ENCODE peak calls at places on chromosomes 11 and 22, in nine cellular contexts. M, C, B, G, O, Z, X, Y and H are unnamed samples. For H3K4me1, the result is how much of the 10 kb centered on the place peaks cover.

GRCh38 chr11:47349521-47350095 is 2.9 kb downstream of the MYBPC3 start:
- DNase-seq in M (no peak), C (no peak), B (no peak), G (no peak), O (no peak), Z (no peak), X (peak), Y (no peak), H (no peak)

GRCh38 chr11:79201637-79202347 is 239.0 kb downstream of the TENM4 start:
- DNase-seq in M (no peak), C (no peak), B (no peak), G (no peak), O (no peak), Z (no peak), X (no peak), Y (no peak), H (no peak)

GRCh38 chr11:118212131-118212725 is 12.6 kb downstream of the JAML start:
- DNase-seq in M (peak), C (peak), B (no peak), G (no peak), O (no peak), Z (peak), X (no peak), Y (no peak), H (no peak)

GRCh38 chr22:44930711-44931035 is 79.1 kb downstream of the PHF21B start:
- DNase-seq in M (no peak), C (no peak), B (no peak), G (no peak), O (no peak), Z (no peak), X (no peak), Y (peak), H (no peak)

GRCh38 chr22:40721266-40721665 is 42.0 kb downstream of the MCHR1 start:
- DNase-seq in M (peak), C (no peak), B (peak), G (no peak), O (peak), Z (no peak), X (no peak), Y (no peak), H (no peak)

GRCh38 chr22:23282089-23282501 is 101.8 kb downstream of the BCR start:
- DNase-seq in M (no peak), C (no peak), B (peak), G (no peak), O (peak), Z (peak), X (peak), Y (peak), H (no peak)

GRCh38 chr22:23688121-23688520 is 2.7 kb upstream of the RGL4 start:
- DNase-seq in M (no peak), C (no peak), B (no peak), G (no peak), O (no peak), Z (no peak), X (no peak), Y (peak), H (no peak)

GRCh38 chr11:67299471-67300191 is 3.7 kb upstream of the SSH3 start:
- DNase-seq in M (no peak), C (no peak), B (no peak), G (no peak), O (no peak), Z (no peak), X (peak), Y (peak), H (no peak)

GRCh38 chr22:50699001-50699753 is 26.6 kb downstream of the SHANK3 start:
- DNase-seq in M (no peak), C (peak), B (no peak), G (no peak), O (no peak), Z (no peak), X (peak), Y (peak), H (no peak)

GRCh38 chr11:1049911-1050580 is 13.5 kb upstream of the MUC6 start:
- DNase-seq in M (no peak), C (peak), B (no peak), G (no peak), O (no peak), Z (no peak), X (peak), Y (peak), H (no peak)

GRCh38 chr11:7143908-7144307 is 55.1 kb downstream of the RBMXL2 start:
- DNase-seq in M (no peak), C (no peak), B (no peak), G (no peak), O (peak), Z (no peak), X (no peak), Y (no peak), H (no peak)

GRCh38 chr11:122632178-122632824 is 23.2 kb upstream of the UBASH3B start:
- DNase-seq in M (no peak), C (no peak), B (peak), G (no peak), O (no peak), Z (no peak), X (no peak), Y (no peak), H (no peak)

GRCh38 chr11:78039919-78040671 is 17.0 kb upstream of the KCTD14 start:
- DNase-seq in M (no peak), C (peak), B (peak), G (no peak), O (peak), Z (peak), X (peak), Y (peak), H (no peak)

GRCh38 chr11:124622531-124623451 is at the start of gene TBRG1:
- DNase-seq in M (peak), C (peak), B (peak), G (peak), O (peak), Z (peak), X (peak), Y (peak), H (peak)

GRCh38 chr11:118434553-118435232 is 1.6 kb upstream of the KMT2A start:
- DNase-seq in M (peak), C (peak), B (peak), G (peak), O (no peak), Z (peak), X (peak), Y (no peak), H (no peak)

GRCh38 chr11:43751726-43752125 is 71.2 kb downstream of the HSD17B12 start:
- DNase-seq in M (no peak), C (no peak), B (no peak), G (no peak), O (no peak), Z (no peak), X (no peak), Y (no peak), H (no peak)

GRCh38 chr11:64419818-64420485 is 61.0 kb downstream of the RPS6KA4 start:
- DNase-seq in M (no peak), C (no peak), B (peak), G (no peak), O (peak), Z (no peak), X (peak), Y (no peak), H (no peak)

GRCh38 chr11:30392221-30392784 is 69.4 kb downstream of the ARL14EP start:
- DNase-seq in M (no peak), C (no peak), B (peak), G (no peak), O (no peak), Z (no peak), X (no peak), Y (no peak), H (no peak)

GRCh38 chr11:118618991-118619375 is 11.6 kb downstream of the PHLDB1 start:
- DNase-seq in M (no peak), C (no peak), B (peak), G (no peak), O (no peak), Z (no peak), X (peak), Y (no peak), H (no peak)

GRCh38 chr11:1479678-1480118 is 6.9 kb downstream of the MOB2 start:
- DNase-seq in M (no peak), C (peak), B (no peak), G (no peak), O (no peak), Z (no peak), X (peak), Y (peak), H (no peak)

GRCh38 chr11:43959321-43959995 is 17.0 kb downstream of the C11orf96 start:
- DNase-seq in M (no peak), C (no peak), B (peak), G (no peak), O (no peak), Z (no peak), X (no peak), Y (no peak), H (no peak)

GRCh38 chr11:116192509-116193206 is 580.1 kb downstream of the BUD13 start:
- DNase-seq in M (no peak), C (no peak), B (peak), G (no peak), O (no peak), Z (no peak), X (no peak), Y (no peak), H (no peak)

GRCh38 chr11:84865791-84866535 is 761.2 kb downstream of the DLG2 start:
- DNase-seq in M (no peak), C (no peak), B (no peak), G (no peak), O (no peak), Z (no peak), X (no peak), Y (no peak), H (no peak)

GRCh38 chr11:57778318-57779037 is 16.9 kb downstream of the CTNND1 start:
- DNase-seq in M (peak), C (peak), B (peak), G (peak), O (peak), Z (peak), X (peak), Y (no peak), H (no peak)

DNA sequence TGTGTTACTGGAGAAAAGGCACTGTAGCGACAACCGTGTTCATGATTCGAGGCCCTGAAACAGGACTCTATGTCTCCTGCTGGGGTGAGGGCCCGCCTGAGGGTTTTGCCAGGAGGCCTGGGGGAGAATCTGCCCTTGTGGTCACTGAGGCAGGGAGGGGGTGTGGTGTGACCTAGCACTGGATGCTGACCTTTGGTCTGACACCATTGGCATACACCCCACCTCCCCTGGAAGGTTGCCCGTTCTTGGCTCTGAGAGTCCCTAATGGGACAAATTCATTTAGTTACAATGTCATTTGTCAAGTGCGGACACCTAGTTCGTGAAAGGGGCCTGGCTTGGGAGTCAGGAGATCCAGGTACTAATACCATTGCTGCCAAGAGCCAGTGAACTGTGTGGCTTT is 29.0 kb downstream of the NECTIN1 start:
- DNase-seq in M (no peak), C (peak), B (no peak), G (no peak), O (no peak), Z (no peak), X (no peak), Y (peak), H (no peak)
- H3K27ac ChIP-seq in M (no peak), C (no peak), B (no peak), G (no peak), O (no peak), Z (no peak), X (peak), Y (no peak), H (no peak)

DNA sequence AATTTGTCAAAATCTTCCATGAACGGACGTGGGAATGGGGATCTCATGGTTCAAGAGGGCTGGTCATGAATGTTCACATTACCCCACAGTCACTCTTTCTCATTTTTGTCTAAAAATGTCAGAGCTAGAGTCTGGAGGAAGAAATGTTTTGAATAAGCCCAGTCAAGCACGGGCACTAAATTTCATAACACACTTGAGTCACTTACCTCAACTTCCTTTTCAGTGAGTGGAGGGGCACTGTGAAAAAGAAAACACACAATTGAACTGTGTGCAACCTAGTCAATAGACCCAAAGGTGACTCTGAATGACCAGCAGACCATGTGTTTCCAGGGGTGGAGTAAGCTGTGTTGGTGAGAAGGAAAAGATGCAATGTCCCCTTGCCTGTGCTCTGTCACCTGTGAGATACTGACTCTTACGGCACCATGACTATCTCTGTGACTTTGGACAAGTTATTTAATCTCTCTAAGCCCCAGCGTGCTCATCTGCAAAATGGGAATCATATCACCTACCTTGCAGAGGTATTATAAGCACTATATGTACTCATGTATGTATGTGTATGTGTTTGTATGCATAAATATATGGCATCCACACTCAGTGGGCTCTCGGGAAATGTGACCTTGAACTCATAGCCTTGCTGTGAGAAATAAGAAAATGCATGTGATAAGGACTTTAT is 38.2 kb upstream of the LYVE1 start:
- DNase-seq in M (no peak), C (no peak), B (peak), G (no peak), O (no peak), Z (peak), X (no peak), Y (no peak), H (no peak)
- H3K4me1 ChIP-seq in M (under half), C (under half), B (under half), G (under half), O (under half), Z (under half), X (under half), Y (under half), H (under half)

DNA sequence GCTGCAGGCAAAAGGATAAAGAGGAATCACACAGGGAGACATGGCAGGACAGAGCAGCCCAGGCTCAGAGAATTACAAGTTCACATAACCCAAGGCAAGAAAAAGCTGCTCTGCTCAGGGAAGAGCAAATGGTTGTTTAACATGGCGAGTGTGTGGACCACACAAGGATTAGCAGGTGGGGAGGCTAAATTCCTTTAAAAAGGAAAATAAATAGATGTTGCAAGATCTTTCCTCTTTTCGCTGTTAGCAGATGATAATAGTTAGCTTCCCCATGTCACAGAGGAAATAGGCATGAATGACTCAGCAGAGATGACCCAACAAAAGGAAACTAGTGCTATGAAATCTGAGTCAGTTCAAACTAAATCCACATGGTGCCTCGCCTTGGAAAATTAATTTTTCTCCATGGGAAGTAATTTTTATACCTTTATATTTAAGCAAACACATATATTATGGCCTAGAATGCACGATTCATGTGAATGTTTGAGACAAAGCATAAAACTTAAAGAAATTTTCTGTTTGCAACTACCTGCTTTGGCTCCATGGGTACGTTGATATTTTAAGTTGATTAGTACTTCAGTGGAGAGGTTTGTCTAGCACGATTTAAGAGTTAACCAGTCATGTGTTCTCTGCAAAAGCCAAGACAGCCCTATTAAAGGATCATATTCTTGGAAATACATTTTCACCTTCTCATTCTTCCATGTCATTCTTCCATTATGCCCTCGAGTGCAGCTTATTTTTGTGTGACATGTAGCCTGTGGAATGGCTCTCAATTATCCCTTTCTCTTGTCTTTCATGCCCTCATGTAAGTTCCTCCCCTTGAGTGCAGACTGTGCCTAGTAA is 38.5 kb upstream of the FJX1 start:
- DNase-seq in M (no peak), C (no peak), B (peak), G (no peak), O (peak), Z (no peak), X (no peak), Y (no peak), H (no peak)
- H3K27ac ChIP-seq in M (no peak), C (no peak), B (peak), G (no peak), O (peak), Z (no peak), X (no peak), Y (no peak), H (no peak)

DNA sequence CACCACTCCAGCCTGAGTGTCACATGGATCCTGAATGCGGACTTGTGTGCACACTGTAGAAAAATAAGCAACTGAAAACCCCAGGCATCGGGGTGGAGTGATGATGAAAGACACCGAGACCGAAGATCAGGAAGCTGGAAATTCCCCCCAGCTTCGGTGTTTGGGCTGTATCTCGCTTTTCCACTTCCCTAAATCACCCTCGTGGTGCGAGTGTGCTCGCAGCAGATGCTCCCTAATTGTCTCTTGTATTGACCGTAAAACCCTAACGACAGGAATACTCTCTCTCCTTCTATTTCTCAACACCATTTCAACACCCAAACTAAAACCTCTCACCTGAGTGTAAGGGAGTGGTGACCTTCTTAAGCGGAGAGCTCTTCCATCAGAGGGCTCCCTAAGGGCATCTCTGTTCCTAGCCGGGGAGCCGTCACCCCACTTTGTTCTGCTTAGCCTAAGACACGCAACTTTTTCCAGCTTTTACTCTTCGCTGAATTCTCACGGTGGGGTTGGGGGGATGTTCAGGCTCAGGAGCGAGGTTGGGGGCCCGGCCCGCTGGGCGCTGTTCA is 637 bp upstream of the GRK3 start:
- DNase-seq in M (no peak), C (peak), B (no peak), G (no peak), O (no peak), Z (peak), X (no peak), Y (peak), H (no peak)
- H3K4me1 ChIP-seq in M (under half), C (under half), B (under half), G (under half), O (under half), Z (under half), X (under half), Y (under half), H (under half)

GRCh38 chr11:34604216-34604615 is 16.7 kb upstream of the EHF start:
- DNase-seq in M (no peak), C (no peak), B (no peak), G (no peak), O (peak), Z (no peak), X (no peak), Y (no peak), H (no peak)
- H3K27ac ChIP-seq in M (no peak), C (no peak), B (no peak), G (no peak), O (peak), Z (no peak), X (no peak), Y (no peak), H (no peak)